ENCODE peak calls at places on chromosomes 7 and 10, in eight cellular contexts. One of them, this sample, is unnamed. For H3K27me3 and H3K36me3, the result is how much of the 10 kb centered on the place peaks cover.

GRCh38 chr7:137579913-137580640 is 236.5 kb upstream of the PTN start:
- DNase-seq in upper lobe of right lung: no peak
- DNase-seq in RWPE2: no peak
- DNase-seq in heart left ventricle: no peak
- DNase-seq in neural progenitor cell: no peak
- DNase-seq in CD4-positive, alpha-beta memory T cell: no peak
- DNase-seq in lower lobe of right lung: no peak
- DNase-seq in adipocyte: peak
- DNase-seq in this sample: no peak

GRCh38 chr7:29607889-29608288 is 44.3 kb downstream of the PRR15 start:
- DNase-seq in upper lobe of right lung: no peak
- DNase-seq in RWPE2: no peak
- DNase-seq in heart left ventricle: no peak
- DNase-seq in neural progenitor cell: no peak
- DNase-seq in CD4-positive, alpha-beta memory T cell: no peak
- DNase-seq in lower lobe of right lung: no peak
- DNase-seq in adipocyte: peak
- DNase-seq in this sample: no peak

GRCh38 chr7:6398943-6399342 is 48.8 kb downstream of the DAGLB start:
- DNase-seq in upper lobe of right lung: no peak
- DNase-seq in RWPE2: peak
- DNase-seq in heart left ventricle: no peak
- DNase-seq in neural progenitor cell: no peak
- DNase-seq in CD4-positive, alpha-beta memory T cell: no peak
- DNase-seq in lower lobe of right lung: peak
- DNase-seq in adipocyte: no peak
- DNase-seq in this sample: no peak

GRCh38 chr7:13988765-13989137 is 715 bp downstream of the ETV1 start:
- DNase-seq in upper lobe of right lung: no peak
- DNase-seq in RWPE2: no peak
- DNase-seq in heart left ventricle: no peak
- DNase-seq in neural progenitor cell: peak
- DNase-seq in CD4-positive, alpha-beta memory T cell: no peak
- DNase-seq in lower lobe of right lung: no peak
- DNase-seq in adipocyte: peak
- DNase-seq in this sample: no peak

GRCh38 chr7:102469972-102470825 is 5.4 kb downstream of the LRWD1 start:
- DNase-seq in upper lobe of right lung: no peak
- DNase-seq in RWPE2: peak
- DNase-seq in heart left ventricle: peak
- DNase-seq in neural progenitor cell: no peak
- DNase-seq in CD4-positive, alpha-beta memory T cell: no peak
- DNase-seq in lower lobe of right lung: no peak
- DNase-seq in adipocyte: no peak
- DNase-seq in this sample: peak

GRCh38 chr10:97422921-97423420 is 3.0 kb upstream of the PGAM1 start:
- DNase-seq in upper lobe of right lung: no peak
- DNase-seq in RWPE2: no peak
- DNase-seq in heart left ventricle: no peak
- DNase-seq in neural progenitor cell: no peak
- DNase-seq in CD4-positive, alpha-beta memory T cell: no peak
- DNase-seq in lower lobe of right lung: no peak
- DNase-seq in adipocyte: peak
- DNase-seq in this sample: no peak

GRCh38 chr10:103693070-103693811 is 162.1 kb downstream of the SH3PXD2A start:
- DNase-seq in upper lobe of right lung: no peak
- DNase-seq in RWPE2: no peak
- DNase-seq in heart left ventricle: no peak
- DNase-seq in neural progenitor cell: peak
- DNase-seq in CD4-positive, alpha-beta memory T cell: peak
- DNase-seq in lower lobe of right lung: no peak
- DNase-seq in adipocyte: peak
- DNase-seq in this sample: no peak

GRCh38 chr7:5657901-5658300 is 123.6 kb downstream of the RNF216 start:
- DNase-seq in upper lobe of right lung: no peak
- DNase-seq in RWPE2: no peak
- DNase-seq in heart left ventricle: no peak
- DNase-seq in neural progenitor cell: no peak
- DNase-seq in CD4-positive, alpha-beta memory T cell: no peak
- DNase-seq in lower lobe of right lung: no peak
- DNase-seq in adipocyte: no peak
- DNase-seq in this sample: no peak

GRCh38 chr10:18860591-18861205 is 187.9 kb upstream of the MALRD1 start:
- DNase-seq in upper lobe of right lung: no peak
- DNase-seq in RWPE2: no peak
- DNase-seq in heart left ventricle: no peak
- DNase-seq in neural progenitor cell: peak
- DNase-seq in CD4-positive, alpha-beta memory T cell: no peak
- DNase-seq in lower lobe of right lung: no peak
- DNase-seq in adipocyte: no peak
- DNase-seq in this sample: no peak

DNA sequence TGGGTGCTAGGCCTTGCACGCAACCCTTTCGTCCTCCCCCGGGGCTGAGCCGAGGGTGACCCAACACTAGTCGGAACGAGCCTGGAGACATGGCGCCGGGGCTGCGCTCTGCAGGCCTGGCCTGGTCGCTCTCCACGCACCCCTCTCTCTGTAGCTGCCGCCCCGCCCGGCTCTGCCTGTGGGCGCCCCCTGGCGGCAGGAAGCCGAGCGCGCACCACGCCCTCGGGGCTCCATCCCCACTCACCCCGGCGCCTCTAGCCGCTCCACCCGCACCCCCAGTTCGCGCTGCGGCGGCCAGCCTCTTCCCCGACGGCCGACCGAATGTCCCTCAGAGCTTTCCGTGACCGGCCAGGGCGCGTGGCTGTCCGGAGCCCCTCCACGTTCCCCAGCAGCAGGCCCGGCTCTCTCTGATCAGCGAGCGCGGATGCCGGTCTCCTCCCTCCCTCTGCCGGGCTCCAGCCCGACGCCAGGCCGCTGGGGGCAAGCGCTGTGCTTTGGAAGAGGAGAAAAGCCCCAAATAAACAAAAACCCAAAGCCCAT is 29.1 kb upstream of the KCNK18 start:
- DNase-seq in upper lobe of right lung: peak
- DNase-seq in RWPE2: no peak
- DNase-seq in heart left ventricle: peak
- DNase-seq in neural progenitor cell: peak
- DNase-seq in CD4-positive, alpha-beta memory T cell: peak
- DNase-seq in lower lobe of right lung: peak
- DNase-seq in adipocyte: peak
- DNase-seq in this sample: peak
- H3K27me3 ChIP-seq in upper lobe of right lung: half or more
- H3K27me3 ChIP-seq in RWPE2: half or more
- H3K27me3 ChIP-seq in heart left ventricle: half or more
- H3K27me3 ChIP-seq in neural progenitor cell: half or more
- H3K27me3 ChIP-seq in CD4-positive, alpha-beta memory T cell: half or more
- H3K27me3 ChIP-seq in lower lobe of right lung: half or more
- H3K27me3 ChIP-seq in adipocyte: half or more
- H3K27me3 ChIP-seq in this sample: under half

DNA sequence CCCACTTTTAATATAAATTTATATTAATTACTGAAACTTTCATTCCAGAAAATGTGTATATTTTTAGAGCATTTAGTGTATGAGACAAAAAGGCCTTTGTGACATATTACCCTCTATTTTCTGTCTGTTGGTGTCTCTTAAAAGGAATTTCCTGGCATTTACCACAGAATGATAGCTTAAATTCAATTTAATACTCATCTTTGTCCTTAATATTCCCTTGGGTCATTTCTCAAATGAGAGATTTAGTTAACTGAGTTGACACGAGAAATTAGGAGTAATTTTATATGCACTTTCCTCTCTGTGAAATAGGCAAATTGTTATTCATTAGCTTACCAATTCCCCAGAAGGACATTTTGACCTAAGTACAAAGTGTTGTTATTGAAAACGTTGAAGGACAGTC is 101.7 kb upstream of the CTTNBP2 start:
- DNase-seq in upper lobe of right lung: no peak
- DNase-seq in RWPE2: no peak
- DNase-seq in heart left ventricle: no peak
- DNase-seq in neural progenitor cell: no peak
- DNase-seq in CD4-positive, alpha-beta memory T cell: no peak
- DNase-seq in lower lobe of right lung: no peak
- DNase-seq in adipocyte: no peak
- DNase-seq in this sample: no peak
- H3K36me3 ChIP-seq in upper lobe of right lung: under half
- H3K36me3 ChIP-seq in RWPE2: under half
- H3K36me3 ChIP-seq in heart left ventricle: under half
- H3K36me3 ChIP-seq in neural progenitor cell: under half
- H3K36me3 ChIP-seq in CD4-positive, alpha-beta memory T cell: under half
- H3K36me3 ChIP-seq in lower lobe of right lung: under half
- H3K36me3 ChIP-seq in adipocyte: under half
- H3K36me3 ChIP-seq in this sample: under half

GRCh38 chr10:1715821-1716220 is 21.5 kb downstream of the ADARB2 start:
- DNase-seq in upper lobe of right lung: no peak
- DNase-seq in RWPE2: no peak
- DNase-seq in heart left ventricle: no peak
- DNase-seq in neural progenitor cell: peak
- DNase-seq in CD4-positive, alpha-beta memory T cell: no peak
- DNase-seq in lower lobe of right lung: no peak
- DNase-seq in adipocyte: no peak
- DNase-seq in this sample: no peak

GRCh38 chr10:1712944-1713671 is 24.2 kb downstream of the ADARB2 start:
- DNase-seq in upper lobe of right lung: no peak
- DNase-seq in RWPE2: no peak
- DNase-seq in heart left ventricle: no peak
- DNase-seq in neural progenitor cell: no peak
- DNase-seq in CD4-positive, alpha-beta memory T cell: no peak
- DNase-seq in lower lobe of right lung: no peak
- DNase-seq in adipocyte: no peak
- DNase-seq in this sample: no peak

GRCh38 chr10:1712314-1712713 is 25.0 kb downstream of the ADARB2 start:
- DNase-seq in upper lobe of right lung: no peak
- DNase-seq in RWPE2: no peak
- DNase-seq in heart left ventricle: no peak
- DNase-seq in neural progenitor cell: no peak
- DNase-seq in CD4-positive, alpha-beta memory T cell: no peak
- DNase-seq in lower lobe of right lung: no peak
- DNase-seq in adipocyte: no peak
- DNase-seq in this sample: no peak

GRCh38 chr10:1716839-1717238 is 20.5 kb downstream of the ADARB2 start:
- DNase-seq in upper lobe of right lung: no peak
- DNase-seq in RWPE2: no peak
- DNase-seq in heart left ventricle: no peak
- DNase-seq in neural progenitor cell: no peak
- DNase-seq in CD4-positive, alpha-beta memory T cell: no peak
- DNase-seq in lower lobe of right lung: no peak
- DNase-seq in adipocyte: no peak
- DNase-seq in this sample: no peak
- H3K27me3 ChIP-seq in upper lobe of right lung: under half
- H3K27me3 ChIP-seq in RWPE2: under half
- H3K27me3 ChIP-seq in heart left ventricle: under half
- H3K27me3 ChIP-seq in neural progenitor cell: under half
- H3K27me3 ChIP-seq in CD4-positive, alpha-beta memory T cell: under half
- H3K27me3 ChIP-seq in lower lobe of right lung: under half
- H3K27me3 ChIP-seq in adipocyte: under half
- H3K27me3 ChIP-seq in this sample: under half

GRCh38 chr7:119177863-119178262 is 953.4 kb downstream of the ANKRD7 start:
- DNase-seq in upper lobe of right lung: no peak
- DNase-seq in RWPE2: no peak
- DNase-seq in heart left ventricle: no peak
- DNase-seq in neural progenitor cell: no peak
- DNase-seq in CD4-positive, alpha-beta memory T cell: no peak
- DNase-seq in lower lobe of right lung: no peak
- DNase-seq in adipocyte: no peak
- DNase-seq in this sample: no peak
- H3K36me3 ChIP-seq in upper lobe of right lung: under half
- H3K36me3 ChIP-seq in RWPE2: under half
- H3K36me3 ChIP-seq in heart left ventricle: under half
- H3K36me3 ChIP-seq in neural progenitor cell: under half
- H3K36me3 ChIP-seq in CD4-positive, alpha-beta memory T cell: under half
- H3K36me3 ChIP-seq in lower lobe of right lung: under half
- H3K36me3 ChIP-seq in adipocyte: under half
- H3K36me3 ChIP-seq in this sample: under half

GRCh38 chr7:151275813-151276577 is 27.5 kb upstream of the SMARCD3 start:
- DNase-seq in upper lobe of right lung: peak
- DNase-seq in RWPE2: no peak
- DNase-seq in heart left ventricle: no peak
- DNase-seq in neural progenitor cell: no peak
- DNase-seq in CD4-positive, alpha-beta memory T cell: peak
- DNase-seq in lower lobe of right lung: no peak
- DNase-seq in adipocyte: no peak
- DNase-seq in this sample: no peak
- H3K27me3 ChIP-seq in upper lobe of right lung: under half
- H3K27me3 ChIP-seq in RWPE2: under half
- H3K27me3 ChIP-seq in heart left ventricle: under half
- H3K27me3 ChIP-seq in neural progenitor cell: under half
- H3K27me3 ChIP-seq in CD4-positive, alpha-beta memory T cell: under half
- H3K27me3 ChIP-seq in lower lobe of right lung: under half
- H3K27me3 ChIP-seq in adipocyte: under half
- H3K27me3 ChIP-seq in this sample: under half

DNA sequence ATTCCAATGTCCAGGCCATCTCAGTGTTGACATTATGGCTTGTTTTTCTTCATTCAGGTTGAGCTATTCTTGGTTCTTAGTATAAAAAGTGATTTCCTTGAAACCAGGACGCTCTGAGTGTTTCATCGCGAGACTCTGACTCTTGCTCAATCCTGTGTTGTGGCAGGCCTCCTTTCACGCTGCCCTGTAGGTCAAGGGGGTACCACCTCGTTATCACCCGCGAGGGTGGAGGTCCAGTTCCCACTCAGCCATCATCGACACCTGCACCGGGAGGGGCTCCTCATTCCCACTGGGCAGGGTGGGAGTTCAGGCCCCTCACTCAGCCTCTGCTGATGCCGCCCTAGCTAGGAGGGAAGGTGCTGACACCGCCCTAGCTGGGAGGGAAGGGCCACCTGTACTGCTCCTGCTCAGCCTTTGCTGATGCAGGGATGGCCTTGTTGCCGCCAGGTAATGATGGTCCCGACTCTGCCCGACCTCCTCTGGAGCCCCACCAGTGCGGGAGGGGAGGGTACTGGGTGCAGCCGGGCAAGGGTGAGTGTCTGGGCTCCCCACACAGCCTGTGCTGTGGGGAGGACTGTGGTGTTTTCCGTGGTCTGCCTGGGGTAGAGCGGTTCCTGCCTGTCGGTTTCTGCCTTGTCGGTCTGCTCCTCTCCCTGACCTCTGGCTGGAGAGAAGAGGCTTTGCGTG is 16.4 kb downstream of the IQCE start:
- DNase-seq in upper lobe of right lung: no peak
- DNase-seq in RWPE2: no peak
- DNase-seq in heart left ventricle: peak
- DNase-seq in neural progenitor cell: no peak
- DNase-seq in CD4-positive, alpha-beta memory T cell: no peak
- DNase-seq in lower lobe of right lung: peak
- DNase-seq in adipocyte: no peak
- DNase-seq in this sample: no peak
- H3K36me3 ChIP-seq in upper lobe of right lung: under half
- H3K36me3 ChIP-seq in RWPE2: under half
- H3K36me3 ChIP-seq in heart left ventricle: under half
- H3K36me3 ChIP-seq in neural progenitor cell: under half
- H3K36me3 ChIP-seq in CD4-positive, alpha-beta memory T cell: under half
- H3K36me3 ChIP-seq in lower lobe of right lung: half or more
- H3K36me3 ChIP-seq in adipocyte: under half
- H3K36me3 ChIP-seq in this sample: under half

DNA sequence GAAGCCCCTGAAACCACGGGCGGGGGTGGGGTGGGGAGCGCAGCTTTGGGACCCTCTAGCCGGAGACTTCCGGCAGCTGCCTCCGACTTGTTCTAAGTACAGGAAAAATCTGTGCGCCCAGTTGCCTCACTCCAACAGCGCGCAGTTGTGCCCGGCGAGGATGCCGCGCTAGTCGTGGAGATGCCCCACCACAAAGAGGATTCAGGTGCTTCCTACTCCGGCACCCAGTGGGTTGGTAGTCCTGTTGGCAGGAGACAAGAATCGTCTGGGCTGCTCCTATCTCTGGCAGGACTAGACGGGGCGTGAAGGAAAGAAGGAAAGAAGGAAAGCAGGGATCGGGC is 461 bp upstream of the NPY start:
- DNase-seq in upper lobe of right lung: no peak
- DNase-seq in RWPE2: no peak
- DNase-seq in heart left ventricle: no peak
- DNase-seq in neural progenitor cell: peak
- DNase-seq in CD4-positive, alpha-beta memory T cell: no peak
- DNase-seq in lower lobe of right lung: no peak
- DNase-seq in adipocyte: peak
- DNase-seq in this sample: no peak
- H3K27me3 ChIP-seq in upper lobe of right lung: half or more
- H3K27me3 ChIP-seq in RWPE2: half or more
- H3K27me3 ChIP-seq in heart left ventricle: under half
- H3K27me3 ChIP-seq in neural progenitor cell: half or more
- H3K27me3 ChIP-seq in CD4-positive, alpha-beta memory T cell: under half
- H3K27me3 ChIP-seq in lower lobe of right lung: under half
- H3K27me3 ChIP-seq in adipocyte: half or more
- H3K27me3 ChIP-seq in this sample: under half

This sample was measured in psoas muscle.